ENCODE peak calls at places on chromosomes 7 and 10, in five cellular contexts. H is colonic mucosa, E is GM12878, G is Panc1, Z is OCI-LY7. X is an unnamed sample.

GRCh38 chr10:625335-625699 is 64.2 kb downstream of the DIP2C start:
- DNase-seq in H (no peak), E (no peak), G (no peak), Z (no peak), X (no peak)

GRCh38 chr7:74028321-74028812 is 394 bp downstream of the ELN start:
- DNase-seq in E (no peak), H (no peak), G (no peak), Z (no peak), X (no peak)

GRCh38 chr7:30658471-30659074 is 23.7 kb downstream of the CRHR2 start:
- DNase-seq in H (no peak), Z (no peak), G (no peak), E (no peak), X (no peak)

GRCh38 chr7:4683043-4683883 is 1.2 kb downstream of the FOXK1 start:
- DNase-seq in G (no peak), E (no peak), H (peak; percentile 68), Z (no peak), X (no peak)

GRCh38 chr7:154546946-154547587 is 455.9 kb downstream of the PAXIP1 start:
- DNase-seq in Z (no peak), G (no peak), H (no peak), E (no peak), X (no peak)

GRCh38 chr10:79948976-79949722 is at the start of gene SFTPD:
- DNase-seq in G (no peak), Z (no peak), H (no peak), E (no peak), X (peak; percentile 12)

GRCh38 chr7:28328161-28328560 is 84.2 kb upstream of the CREB5 start:
- DNase-seq in G (no peak), H (no peak), E (no peak), Z (no peak), X (no peak)

GRCh38 chr7:76048668-76048988 is 722 bp downstream of the MDH2 start:
- DNase-seq in Z (peak; percentile 83), G (no peak), E (no peak), H (peak; percentile 47), X (no peak)

GRCh38 chr7:85595639-85596268 is 408.9 kb upstream of the SEMA3D start:
- DNase-seq in H (no peak), E (no peak), Z (no peak), G (no peak), X (no peak)

GRCh38 chr7:14751461-14751860 is 151.1 kb downstream of the DGKB start:
- DNase-seq in G (no peak), H (no peak), E (no peak), Z (no peak), X (no peak)

GRCh38 chr7:154576604-154577003 is 426.3 kb downstream of the PAXIP1 start:
- DNase-seq in E (no peak), H (no peak), G (no peak), Z (no peak), X (no peak)

GRCh38 chr7:77199008-77199966 is at the start of gene FGL2:
- DNase-seq in H (peak; percentile 70), E (no peak), G (no peak), Z (peak; percentile 32), X (no peak)

GRCh38 chr7:72007018-72007417 is 405.1 kb downstream of the CALN1 start:
- DNase-seq in E (no peak), H (no peak), Z (no peak), G (no peak), X (no peak)

GRCh38 chr7:101998904-101999236 is 181.4 kb downstream of the CUX1 start:
- DNase-seq in G (no peak), H (no peak), Z (peak; percentile 51), E (no peak), X (no peak)
- H3K27ac ChIP-seq in G (no peak overlapping the region), H (no peak overlapping the region), Z (peak overlapping the region; percentile 97), E (no peak overlapping the region), X (no peak overlapping the region)

DNA sequence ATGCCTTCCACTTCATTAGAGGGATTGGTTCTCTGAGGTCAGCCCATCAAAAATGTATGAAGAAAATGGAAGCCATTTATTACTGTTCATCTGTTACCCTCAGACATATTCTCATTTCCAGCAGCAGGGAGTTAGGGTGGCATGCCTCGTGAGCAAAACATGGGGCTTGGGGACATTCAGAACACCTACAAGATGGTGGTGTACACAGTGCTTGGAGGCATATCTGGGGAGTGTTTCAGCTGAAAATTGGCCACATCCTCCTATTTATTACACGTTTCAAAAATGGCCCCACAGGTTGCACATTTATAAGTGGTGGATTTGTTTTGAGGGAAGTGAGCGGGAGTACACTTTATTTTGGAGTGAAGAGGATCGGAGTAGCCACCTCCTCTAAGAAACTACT is 93.4 kb downstream of the SPAG6 start:
- DNase-seq in H (no peak), E (no peak), Z (no peak), G (no peak), X (no peak)
- H3K27ac ChIP-seq in H (no peak overlapping the region), E (no peak overlapping the region), Z (no peak overlapping the region), G (no peak overlapping the region), X (no peak overlapping the region)

GRCh38 chr10:36469585-36469984 is 655.8 kb upstream of the ANKRD30A start:
- DNase-seq in G (no peak), E (no peak), H (no peak), Z (no peak), X (no peak)
- H3K27ac ChIP-seq in G (no peak overlapping the region), E (no peak overlapping the region), H (no peak overlapping the region), Z (no peak overlapping the region), X (peak overlapping the region; percentile 71)

GRCh38 chr7:13111230-13111629 is 423.8 kb downstream of the ARL4A start:
- DNase-seq in E (no peak), Z (no peak), G (no peak), H (no peak), X (no peak)

GRCh38 chr7:13115829-13116228 is 428.4 kb downstream of the ARL4A start:
- DNase-seq in E (no peak), H (no peak), Z (no peak), G (no peak), X (no peak)

GRCh38 chr7:13110107-13110506 is 422.7 kb downstream of the ARL4A start:
- DNase-seq in E (no peak), G (no peak), H (no peak), Z (no peak), X (no peak)

GRCh38 chr7:13117103-13117502 is 429.7 kb downstream of the ARL4A start:
- DNase-seq in H (no peak), G (no peak), E (no peak), Z (no peak), X (no peak)

GRCh38 chr7:13115157-13115772 is 427.8 kb downstream of the ARL4A start:
- DNase-seq in Z (no peak), E (no peak), H (no peak), G (no peak), X (no peak)
- H3K27ac ChIP-seq in Z (no peak overlapping the region), E (no peak overlapping the region), H (no peak overlapping the region), G (no peak overlapping the region), X (no peak overlapping the region)

DNA sequence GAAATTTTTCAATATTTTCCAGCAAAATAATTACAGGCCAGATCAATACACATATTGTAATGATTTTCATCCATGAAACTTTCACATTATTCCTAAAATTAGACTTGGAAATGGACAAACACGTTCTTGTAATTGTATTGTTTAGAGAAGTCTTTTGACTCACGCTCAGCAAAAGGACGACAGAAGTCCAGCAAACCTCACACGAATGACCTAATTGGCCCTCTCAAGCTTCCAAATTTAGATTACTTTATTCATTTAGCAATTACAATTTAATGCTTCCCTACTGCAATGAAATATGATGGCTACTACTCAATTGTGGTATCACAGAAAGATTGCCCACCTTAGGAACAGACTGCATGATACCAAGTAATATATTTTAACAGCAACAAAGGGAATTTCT is 702.2 kb downstream of the MAGI2 start:
- DNase-seq in Z (no peak), E (no peak), G (no peak), H (no peak), X (no peak)
- H3K27ac ChIP-seq in Z (no peak overlapping the region), E (no peak overlapping the region), G (no peak overlapping the region), H (no peak overlapping the region), X (no peak overlapping the region)

DNA sequence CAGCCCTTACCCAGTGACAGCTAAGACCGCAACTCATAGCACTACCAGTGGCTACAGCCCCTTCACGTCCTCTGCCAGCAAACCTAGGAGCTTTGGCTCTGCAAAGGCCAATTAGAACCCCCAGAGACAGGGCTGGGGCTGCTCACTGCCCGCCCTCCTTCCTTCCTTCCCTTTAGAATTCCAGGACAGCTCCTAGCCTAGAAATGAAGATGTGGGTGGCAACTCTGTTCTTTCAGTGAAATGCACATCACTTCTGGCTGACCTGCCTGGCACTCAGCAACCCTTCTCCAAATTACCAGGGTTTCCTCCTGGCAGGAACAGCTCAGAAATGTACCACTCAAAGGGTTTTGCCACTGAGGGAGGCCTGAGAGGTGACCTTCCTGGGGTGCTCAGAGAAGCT is 99.9 kb downstream of the FAM53B start:
- DNase-seq in G (no peak), H (no peak), E (no peak), Z (no peak), X (no peak)
- H3K27ac ChIP-seq in G (no peak overlapping the region), H (no peak overlapping the region), E (no peak overlapping the region), Z (no peak overlapping the region), X (no peak overlapping the region)

DNA sequence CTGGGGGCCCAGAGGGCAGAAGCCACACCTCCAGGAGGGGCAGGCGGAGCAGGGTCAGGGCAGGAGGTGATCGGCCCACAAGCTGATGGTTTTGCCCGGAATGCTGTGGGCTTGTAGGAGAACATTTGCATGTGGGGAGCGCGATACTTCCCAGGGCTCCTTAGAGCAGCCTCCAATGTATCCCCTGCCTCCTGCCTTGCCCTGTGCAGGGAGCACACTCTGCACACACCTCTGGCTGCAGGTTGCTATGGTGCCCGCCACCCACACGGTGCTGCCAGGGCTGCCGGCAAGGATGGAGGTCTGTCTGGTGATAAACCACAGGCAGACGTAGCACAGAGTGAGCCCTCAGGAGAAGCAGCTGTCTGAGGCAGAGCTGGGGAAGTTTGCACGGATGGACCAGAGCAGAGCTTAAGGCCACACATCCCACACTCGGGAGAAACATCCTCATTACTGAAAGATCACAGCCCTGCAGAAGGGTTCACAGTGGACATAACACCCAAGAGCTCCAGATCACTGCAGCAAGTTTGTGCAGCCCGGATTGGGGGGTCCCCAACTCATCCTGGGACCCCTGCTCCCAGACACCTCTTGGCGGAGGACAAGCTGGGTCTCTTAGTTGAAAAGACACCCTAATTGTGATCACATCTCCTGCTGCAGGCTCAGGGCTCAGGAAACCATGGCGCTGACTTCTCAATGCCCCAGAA is 41.8 kb downstream of the VIPR2 start:
- DNase-seq in H (no peak), Z (no peak), G (no peak), E (no peak), X (no peak)
- H3K27ac ChIP-seq in H (no peak overlapping the region), Z (no peak overlapping the region), G (no peak overlapping the region), E (no peak overlapping the region), X (no peak overlapping the region)

DNA sequence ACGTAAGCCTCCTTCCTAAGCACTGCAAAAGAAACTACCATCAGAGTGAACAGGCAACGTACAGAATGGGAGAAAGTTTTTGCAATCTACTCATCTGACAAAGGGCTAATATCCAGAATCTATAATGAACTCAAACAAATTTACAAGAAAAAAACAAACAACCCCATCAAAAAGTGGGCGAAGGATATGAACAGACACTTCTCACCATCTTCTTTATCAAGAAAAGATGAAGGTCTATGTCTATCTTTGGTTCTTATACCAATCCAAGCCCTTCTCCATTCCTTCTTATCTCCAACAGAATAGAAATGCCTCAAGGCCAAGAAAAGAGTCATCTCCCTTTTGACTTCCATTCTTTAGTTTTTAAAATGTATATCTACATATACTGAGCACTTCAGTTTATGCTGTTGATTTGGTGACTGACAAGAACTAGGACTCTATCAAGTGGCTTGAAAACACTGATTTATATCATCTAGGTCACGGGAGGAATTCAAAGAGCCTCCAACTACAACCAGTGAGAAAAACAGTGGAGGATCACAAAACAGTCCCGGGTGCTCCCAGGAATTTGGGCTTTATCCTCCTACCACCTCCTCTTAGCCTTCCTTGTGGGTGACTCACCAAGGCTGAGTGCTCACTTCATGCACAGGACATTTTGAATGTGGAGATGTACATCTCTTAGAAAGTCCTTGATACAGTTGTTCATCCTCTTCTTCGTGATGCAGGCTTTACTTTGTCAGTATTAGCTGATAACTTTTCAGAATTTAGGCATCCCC is 15.3 kb downstream of the TAS2R41 start:
- DNase-seq in Z (no peak), G (no peak), H (no peak), E (no peak), X (no peak)
- H3K27ac ChIP-seq in Z (no peak overlapping the region), G (no peak overlapping the region), H (no peak overlapping the region), E (no peak overlapping the region), X (no peak overlapping the region)

GRCh38 chr7:133705596-133705995 is 421.5 kb upstream of the LRGUK start:
- DNase-seq in Z (no peak), E (no peak), H (no peak), G (peak; percentile 86), X (peak; percentile 66)
- H3K27ac ChIP-seq in Z (no peak overlapping the region), E (no peak overlapping the region), H (no peak overlapping the region), G (no peak overlapping the region), X (peak overlapping the region; percentile 83)

X was measured in epithelial cell of prostate.